ENCODE peak calls at places on chromosomes 13 and 19, in nine cellular contexts. R is fibroblast of mammary gland, D is upper lobe of left lung, X is RCC 7860, S is NCI-H1930, M is AG10803, I is GM23338, O is T-helper 1 cell, V is cardiac muscle cell. B is an unnamed sample.

GRCh38 chr13:32443111-32443510 is 15.2 kb upstream of the N4BP2L1 start:
- DNase-seq in R (peak), D (no peak), X (no peak), S (no peak), M (peak), I (peak), O (no peak), V (peak), B (no peak)

GRCh38 chr13:51728972-51729371 is 75.0 kb downstream of the DHRS12 start:
- DNase-seq in R (peak), D (no peak), X (peak), S (no peak), M (peak), I (peak), O (no peak), V (peak), B (no peak)

GRCh38 chr19:18589380-18590272 is 1.0 kb downstream of the REX1BD start:
- DNase-seq in R (peak), D (peak), X (peak), S (peak), M (peak), I (peak), O (peak), V (peak), B (no peak)

GRCh38 chr13:36858285-36858684 is 39.3 kb downstream of the RFXAP start:
- DNase-seq in R (peak), D (no peak), X (peak), S (peak), M (peak), I (peak), O (no peak), V (peak), B (no peak)

GRCh38 chr19:44943801-44944249 is 1.8 kb downstream of the APOC4 start:
- DNase-seq in R (peak), D (peak), X (no peak), S (no peak), M (peak), I (no peak), O (no peak), V (no peak), B (no peak)

GRCh38 chr13:35309711-35310110 is 166.8 kb downstream of the MAB21L1 start:
- DNase-seq in R (no peak), D (no peak), X (no peak), S (no peak), M (no peak), I (no peak), O (no peak), V (no peak), B (no peak)

GRCh38 chr19:38245826-38246498 is 10.2 kb downstream of the PPP1R14A start:
- DNase-seq in R (no peak), D (no peak), X (no peak), S (no peak), M (peak), I (no peak), O (no peak), V (peak), B (no peak)

GRCh38 chr13:60617863-60618733 is 221.1 kb downstream of the TDRD3 start:
- DNase-seq in R (peak), D (no peak), X (no peak), S (no peak), M (peak), I (peak), O (no peak), V (peak), B (peak)

GRCh38 chr19:58059003-58059671 is at the start of gene ZNF135:
- DNase-seq in R (peak), D (peak), X (no peak), S (peak), M (peak), I (peak), O (no peak), V (peak), B (no peak)

GRCh38 chr13:97879646-97880297 is 73.7 kb upstream of the IPO5 start:
- DNase-seq in R (peak), D (no peak), X (peak), S (no peak), M (peak), I (peak), O (no peak), V (peak), B (peak)

GRCh38 chr13:89465366-89465765 is 1794.2 kb downstream of the SLITRK5 start:
- DNase-seq in R (peak), D (no peak), X (peak), S (no peak), M (peak), I (no peak), O (no peak), V (peak), B (no peak)

GRCh38 chr13:45492538-45492937 is 27.8 kb downstream of the COG3 start:
- DNase-seq in R (peak), D (no peak), X (no peak), S (no peak), M (peak), I (no peak), O (no peak), V (peak), B (no peak)

GRCh38 chr13:51675385-51675784 is 91.1 kb downstream of the WDFY2 start:
- DNase-seq in R (no peak), D (no peak), X (no peak), S (no peak), M (no peak), I (no peak), O (no peak), V (no peak), B (no peak)

GRCh38 chr19:13784731-13785452 is 10.4 kb upstream of the ZSWIM4 start:
- DNase-seq in R (peak), D (peak), X (no peak), S (peak), M (peak), I (peak), O (peak), V (peak), B (no peak)

GRCh38 chr19:12052571-12053169 is at the start of gene ZNF878:
- DNase-seq in R (peak), D (peak), X (peak), S (peak), M (peak), I (peak), O (no peak), V (peak), B (peak)

GRCh38 chr13:78650725-78651083 is 8.3 kb downstream of the OBI1 start:
- DNase-seq in R (no peak), D (no peak), X (no peak), S (no peak), M (no peak), I (no peak), O (no peak), V (no peak), B (no peak)

GRCh38 chr13:110301606-110302131 is 5.3 kb downstream of the COL4A1 start:
- DNase-seq in R (peak), D (no peak), X (peak), S (no peak), M (peak), I (peak), O (no peak), V (peak), B (no peak)

GRCh38 chr19:29596885-29597525 is 9.1 kb upstream of the POP4 start:
- DNase-seq in R (peak), D (no peak), X (peak), S (peak), M (peak), I (peak), O (no peak), V (peak), B (no peak)

GRCh38 chr19:23259961-23260360 is 9.8 kb upstream of the ZNF724 start:
- DNase-seq in R (no peak), D (no peak), X (no peak), S (no peak), M (no peak), I (no peak), O (no peak), V (no peak), B (no peak)

GRCh38 chr19:18433039-18433691 is 4.8 kb downstream of the ISYNA1 start:
- DNase-seq in R (no peak), D (no peak), X (no peak), S (no peak), M (no peak), I (peak), O (no peak), V (peak), B (no peak)

B was measured in H54.